ENCODE peak calls at places on chromosomes 4 and X, in six cellular contexts. U is H1, R is heart right ventricle, H is heart left ventricle, M is fibroblast of pulmonary artery, G is tibial nerve. C is an unnamed sample.

GRCh38 chr4:4680758-4681157 is 138.9 kb upstream of the STX18 start:
- DNase-seq in U (no peak), R (no peak), H (no peak), M (no peak), G (no peak), C (no peak)

GRCh38 chr4:52979020-52979419 is 116.9 kb downstream of the RASL11B start:
- DNase-seq in U (no peak), R (no peak), H (no peak), M (peak), G (no peak), C (no peak)

GRCh38 chr4:51906167-51906647 is 63.3 kb downstream of the DCUN1D4 start:
- DNase-seq in U (no peak), R (no peak), H (no peak), M (peak), G (no peak), C (no peak)

GRCh38 chrX:129577473-129577872 is 37.4 kb downstream of the OCRL start:
- DNase-seq in U (no peak), R (no peak), H (no peak), M (peak), G (peak), C (no peak)

GRCh38 chr4:15652191-15652590 is 3.0 kb downstream of the FBXL5 start:
- DNase-seq in U (no peak), R (no peak), H (no peak), M (no peak), G (no peak), C (no peak)

GRCh38 chrX:40922307-40922706 is 162.9 kb upstream of the USP9X start:
- DNase-seq in U (no peak), R (no peak), H (no peak), M (peak), G (no peak), C (no peak)

GRCh38 chr4:169250796-169251195 is 20.0 kb downstream of the SH3RF1 start:
- DNase-seq in U (no peak), R (no peak), H (no peak), M (no peak), G (no peak), C (no peak)

GRCh38 chr4:152206185-152206584 is 329.7 kb downstream of the FBXW7 start:
- DNase-seq in U (no peak), R (no peak), H (no peak), M (no peak), G (no peak), C (no peak)

GRCh38 chr4:149203256-149204001 is 612.2 kb downstream of the IQCM start:
- DNase-seq in U (no peak), R (peak), H (peak), M (peak), G (no peak), C (no peak)

GRCh38 chr4:152327606-152328453 is 208.1 kb downstream of the FBXW7 start:
- DNase-seq in U (no peak), R (no peak), H (no peak), M (no peak), G (no peak), C (no peak)

GRCh38 chr4:55549888-55550287 is 3.2 kb upstream of the CLOCK start:
- DNase-seq in U (no peak), R (no peak), H (no peak), M (peak), G (no peak), C (no peak)

GRCh38 chrX:15948318-15948660 is 93.7 kb upstream of the AP1S2 start:
- DNase-seq in U (no peak), R (no peak), H (no peak), M (no peak), G (no peak), C (no peak)

GRCh38 chr4:147801820-147802219 is 69.9 kb downstream of the ARHGAP10 start:
- DNase-seq in U (no peak), R (no peak), H (no peak), M (no peak), G (no peak), C (no peak)

GRCh38 chr4:59127748-59128147 is 2017.6 kb upstream of the IGFBP7 start:
- DNase-seq in U (no peak), R (no peak), H (no peak), M (no peak), G (no peak), C (no peak)

GRCh38 chr4:151652841-151653547 is 107.8 kb downstream of the GATB start:
- DNase-seq in U (no peak), R (no peak), H (no peak), M (no peak), G (peak), C (no peak)

GRCh38 chr4:177313263-177313662 is 3.6 kb downstream of the NEIL3 start:
- DNase-seq in U (no peak), R (no peak), H (no peak), M (peak), G (no peak), C (no peak)

GRCh38 chr4:126065016-126065415 is 750.3 kb downstream of the FAT4 start:
- DNase-seq in U (no peak), R (no peak), H (no peak), M (no peak), G (no peak), C (no peak)

GRCh38 chr4:9898596-9899345 is 117.3 kb downstream of the DRD5 start:
- DNase-seq in U (peak), R (peak), H (peak), M (peak), G (peak), C (no peak)

GRCh38 chr4:6563935-6564645 is 10.9 kb upstream of the MAN2B2 start:
- DNase-seq in U (no peak), R (no peak), H (no peak), M (no peak), G (no peak), C (no peak)

GRCh38 chr4:46388860-46389259 is 1.1 kb downstream of the GABRA2 start:
- DNase-seq in U (peak), R (no peak), H (no peak), M (no peak), G (no peak), C (no peak)
- H3K4me3 ChIP-seq in U (peak), R (peak), H (no peak), M (peak), G (peak), C (no peak)

DNA sequence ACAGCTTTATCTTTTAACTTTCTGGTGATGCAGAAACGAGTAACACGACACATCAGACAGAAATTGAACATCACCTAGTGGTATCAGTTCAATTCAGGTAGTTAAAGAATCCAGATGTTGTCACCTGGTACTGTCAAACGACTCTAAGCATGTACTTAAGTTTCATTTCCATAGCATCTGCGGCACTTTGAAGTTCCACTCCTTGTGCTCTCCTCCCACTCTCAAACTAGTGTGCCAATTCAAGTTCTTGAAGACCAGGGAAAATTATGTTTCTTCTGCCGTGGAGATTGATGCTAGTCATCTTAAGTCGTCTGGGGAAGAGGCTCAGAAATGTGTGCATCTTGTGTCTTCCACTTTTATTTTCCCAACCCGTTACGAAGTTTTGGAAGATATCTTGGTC is 868 bp downstream of the COL4A6 start:
- DNase-seq in U (no peak), R (no peak), H (no peak), M (no peak), G (no peak), C (no peak)
- H3K4me3 ChIP-seq in U (peak), R (no peak), H (no peak), M (peak), G (no peak), C (no peak)

GRCh38 chr4:102717448-102718092 is 43.2 kb downstream of the MANBA start:
- DNase-seq in U (no peak), R (no peak), H (no peak), M (no peak), G (no peak), C (no peak)
- H3K4me3 ChIP-seq in U (no peak), R (no peak), H (no peak), M (no peak), G (no peak), C (no peak)

GRCh38 chrX:2662586-2662985 is 28.5 kb upstream of the CD99 start:
- DNase-seq in U (no peak), R (no peak), H (no peak), M (no peak), G (no peak), C (no peak)

GRCh38 chrX:2658585-2659292 is 32.4 kb upstream of the CD99 start:
- DNase-seq in U (no peak), R (no peak), H (no peak), M (no peak), G (no peak), C (no peak)

GRCh38 chrX:2665387-2666304 is 25.4 kb upstream of the CD99 start:
- DNase-seq in U (no peak), R (no peak), H (no peak), M (no peak), G (no peak), C (no peak)

GRCh38 chrX:2666491-2666890 is 24.6 kb upstream of the CD99 start:
- DNase-seq in U (no peak), R (no peak), H (no peak), M (no peak), G (no peak), C (no peak)

DNA sequence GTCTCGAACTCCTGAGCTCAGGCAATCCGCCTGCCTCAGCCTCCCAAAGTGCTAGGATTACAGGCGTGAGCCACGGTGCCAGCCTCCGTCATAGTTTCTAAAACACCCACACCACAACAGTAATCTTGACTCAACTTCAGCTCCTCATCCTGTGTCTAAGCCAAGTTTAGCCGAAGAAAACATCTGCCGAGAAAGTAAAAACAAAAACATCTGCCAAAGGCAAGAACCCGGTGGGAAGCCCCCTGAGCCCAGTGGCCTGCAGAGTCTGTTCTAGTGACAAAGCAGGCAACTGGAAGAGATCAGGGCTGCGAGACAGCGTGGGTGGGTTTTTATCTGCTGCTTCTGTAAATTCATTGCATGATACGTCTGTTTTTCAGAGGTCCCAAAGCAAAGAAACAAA is 26.6 kb upstream of the CD99 start:
- DNase-seq in U (no peak), R (peak), H (peak), M (peak), G (peak), C (no peak)
- H3K4me3 ChIP-seq in U (no peak), R (no peak), H (no peak), M (no peak), G (no peak), C (no peak)

GRCh38 chrX:153953342-153953830 is 8.9 kb upstream of the RENBP start:
- DNase-seq in U (peak), R (peak), H (peak), M (peak), G (peak), C (peak)
- H3K4me3 ChIP-seq in U (no peak), R (no peak), H (no peak), M (no peak), G (no peak), C (no peak)

DNA sequence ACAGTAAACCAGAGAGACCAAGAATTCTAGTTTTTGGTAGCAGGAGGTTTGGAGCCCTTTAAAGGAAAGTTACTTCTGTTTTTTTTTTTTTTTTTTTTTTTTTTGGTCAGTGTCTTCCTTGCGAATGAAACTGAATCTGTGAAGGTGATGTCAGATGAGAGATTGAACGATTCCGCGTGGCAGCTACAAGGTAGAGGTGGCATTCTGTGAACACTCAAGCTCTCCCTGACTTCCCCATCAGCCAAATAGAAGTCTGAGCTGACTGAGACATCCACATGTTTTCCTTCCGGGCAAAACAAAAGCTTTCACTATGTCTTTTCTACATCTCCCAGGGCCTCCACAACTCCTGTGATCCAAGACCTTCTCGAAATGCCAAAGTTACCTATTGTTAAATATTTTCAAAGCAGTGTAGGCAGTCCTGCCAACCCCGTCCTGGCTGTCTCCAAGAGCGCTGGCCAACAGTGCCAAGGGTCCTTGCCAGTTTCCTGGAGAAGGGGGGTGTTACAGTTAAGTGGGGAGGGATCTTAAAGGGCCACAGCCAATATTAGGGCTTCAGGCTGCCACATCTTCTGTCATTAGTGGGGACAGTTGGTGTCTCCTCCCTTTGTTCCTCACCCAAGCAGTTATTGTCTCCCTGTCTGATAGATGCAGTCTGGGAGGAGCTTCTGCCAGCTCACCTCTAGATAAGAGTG is 102.9 kb upstream of the SLC34A2 start:
- DNase-seq in U (no peak), R (no peak), H (peak), M (no peak), G (no peak), C (no peak)
- H3K4me3 ChIP-seq in U (no peak), R (no peak), H (no peak), M (no peak), G (no peak), C (no peak)

GRCh38 chr4:128709268-128709667 is 100.2 kb upstream of the JADE1 start:
- DNase-seq in U (no peak), R (no peak), H (no peak), M (no peak), G (no peak), C (no peak)

GRCh38 chr4:128711361-128711760 is 98.1 kb upstream of the JADE1 start:
- DNase-seq in U (no peak), R (no peak), H (peak), M (no peak), G (no peak), C (no peak)

GRCh38 chr4:128703948-128704347 is 105.6 kb upstream of the JADE1 start:
- DNase-seq in U (no peak), R (no peak), H (no peak), M (no peak), G (no peak), C (no peak)

DNA sequence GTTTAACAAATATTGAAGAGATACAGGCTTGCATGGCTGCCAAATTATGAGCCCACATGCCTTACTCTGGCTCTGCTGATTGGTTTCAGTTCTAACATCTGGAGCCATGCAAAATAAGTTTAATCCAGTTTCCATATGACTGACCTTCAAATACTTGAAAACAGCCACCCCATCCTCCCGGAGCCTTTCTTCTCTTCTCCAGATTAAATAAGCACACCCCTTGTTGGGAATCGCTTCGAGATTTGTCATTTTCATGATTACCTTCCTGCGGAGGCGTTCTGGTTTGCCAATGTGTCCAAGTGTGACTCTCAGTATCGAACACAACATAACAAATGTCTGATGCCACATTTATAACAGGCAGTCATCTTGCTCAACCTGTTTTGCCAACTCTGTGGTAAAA is 101.6 kb upstream of the JADE1 start:
- DNase-seq in U (no peak), R (no peak), H (no peak), M (peak), G (no peak), C (no peak)
- H3K4me3 ChIP-seq in U (no peak), R (no peak), H (no peak), M (no peak), G (no peak), C (no peak)